ENCODE peak calls at places on chromosome 10, in five cellular contexts. U is heart right ventricle, V is retinal pigment epithelial cell, X is endodermal cell, M is lower lobe of right lung. C is an unnamed sample.
A peak's percentile ranks its signal among the peaks of the same experiment; 100 is the strongest.

GRCh38 chr10:131061221-131061620 is 250.3 kb downstream of the TCERG1L start:
- DNase-seq in M (no peak), X (no peak), U (no peak), V (no peak), C (no peak)

GRCh38 chr10:79038841-79039201 is 29.9 kb upstream of the ZMIZ1 start:
- DNase-seq in M (peak; percentile 21), V (no peak), U (no peak), X (peak; percentile 89), C (peak; percentile 79)

GRCh38 chr10:94288361-94289116 is 74.2 kb downstream of the NOC3L start:
- DNase-seq in U (no peak), X (peak; percentile 55), V (no peak), M (no peak), C (peak; percentile 31)

GRCh38 chr10:78010278-78010677 is 19.0 kb downstream of the POLR3A start:
- DNase-seq in V (no peak), M (no peak), X (no peak), U (no peak), C (no peak)

GRCh38 chr10:5071411-5072198 is 22.6 kb upstream of the AKR1C3 start:
- DNase-seq in X (peak; percentile 45), U (peak; percentile 91), V (peak; percentile 88), M (no peak), C (peak; percentile 33)

GRCh38 chr10:62728479-62728878 is 76.0 kb upstream of the ADO start:
- DNase-seq in U (no peak), X (no peak), M (peak; percentile 55), V (no peak), C (no peak)

GRCh38 chr10:4686644-4686996 is 139.4 kb upstream of the AKR1E2 start:
- DNase-seq in V (peak; percentile 75), M (no peak), X (no peak), U (no peak), C (no peak)

GRCh38 chr10:70477661-70478162 is 855 bp upstream of the PALD1 start:
- DNase-seq in V (no peak), M (no peak), X (peak; percentile 81), U (no peak), C (peak; percentile 66)

GRCh38 chr10:52486840-52487611 is 172.9 kb downstream of the DKK1 start:
- DNase-seq in X (no peak), V (peak; percentile 81), U (no peak), M (no peak), C (no peak)

DNA sequence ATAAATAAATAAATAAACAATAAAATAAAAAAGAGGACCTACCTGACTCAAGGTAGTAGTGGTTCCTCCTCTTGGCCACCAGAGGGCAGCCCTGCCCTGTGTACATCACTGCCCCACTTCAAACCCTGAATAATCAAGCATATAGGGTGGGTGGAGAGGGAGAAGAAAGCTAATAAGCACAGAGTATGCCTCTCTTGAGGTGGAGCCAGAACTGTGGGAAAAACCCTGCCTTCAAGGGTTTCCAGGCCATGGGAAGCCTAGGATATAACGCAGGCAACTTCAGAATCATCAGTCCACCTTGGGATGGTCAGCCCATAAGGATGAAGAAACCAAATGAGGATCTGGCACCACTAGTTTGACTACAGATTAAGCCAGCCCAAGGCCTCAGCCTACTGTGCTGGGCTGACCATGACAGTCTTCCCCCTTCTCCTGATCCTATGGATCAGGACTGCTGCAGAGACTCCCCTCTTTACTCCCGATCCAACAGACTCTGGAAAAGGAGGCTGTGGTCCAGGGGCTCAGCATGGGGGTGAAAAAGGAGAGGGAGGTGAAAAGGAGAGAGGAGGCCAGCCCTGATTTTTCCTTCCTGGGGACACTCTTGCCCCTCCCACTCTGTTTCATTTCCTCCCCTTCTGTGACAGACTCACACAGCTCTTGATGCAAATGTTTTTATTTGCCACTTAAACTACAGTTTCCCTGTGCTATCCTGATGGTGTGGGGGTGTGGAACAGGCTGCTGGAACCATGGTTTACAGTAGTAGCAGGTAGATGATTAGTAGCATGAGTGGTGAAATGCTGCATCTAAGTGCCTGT is 10.1 kb downstream of the AVPI1 start:
- DNase-seq in M (no peak), V (no peak), U (no peak), X (peak; percentile 72), C (peak; percentile 75)
- H3K4me3 ChIP-seq in M (no peak overlapping the region), V (no peak overlapping the region), U (no peak overlapping the region), X (no peak overlapping the region), C (no peak overlapping the region)

GRCh38 chr10:95716866-95717265 is 23.1 kb upstream of the TCTN3 start:
- DNase-seq in M (no peak), U (no peak), V (no peak), X (no peak), C (no peak)
- H3K4me3 ChIP-seq in M (no peak overlapping the region), U (no peak overlapping the region), V (no peak overlapping the region), X (no peak overlapping the region), C (no peak overlapping the region)

DNA sequence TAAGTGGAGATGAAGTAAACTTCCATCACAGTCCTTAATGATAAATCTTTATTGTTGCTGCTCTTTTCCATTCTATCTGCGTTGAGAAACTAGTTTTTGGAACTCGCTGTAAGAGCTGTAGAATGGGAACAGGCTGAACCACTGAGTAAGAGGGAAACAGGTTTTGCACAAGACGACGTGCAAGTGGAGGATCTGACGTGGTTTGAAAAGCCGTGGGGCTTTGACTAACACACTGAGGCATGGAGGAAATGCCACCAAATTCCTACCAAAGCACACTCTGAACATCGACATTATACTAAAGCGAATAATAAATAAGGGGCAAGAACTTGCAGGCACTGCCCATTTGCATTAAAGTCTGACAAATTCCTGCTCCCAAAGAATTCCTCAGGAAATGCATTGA is 160.6 kb downstream of the KLF6 start:
- DNase-seq in X (no peak), U (no peak), M (no peak), V (peak; percentile 22), C (peak; percentile 34)
- H3K4me3 ChIP-seq in X (no peak overlapping the region), U (no peak overlapping the region), M (no peak overlapping the region), V (no peak overlapping the region), C (no peak overlapping the region)

DNA sequence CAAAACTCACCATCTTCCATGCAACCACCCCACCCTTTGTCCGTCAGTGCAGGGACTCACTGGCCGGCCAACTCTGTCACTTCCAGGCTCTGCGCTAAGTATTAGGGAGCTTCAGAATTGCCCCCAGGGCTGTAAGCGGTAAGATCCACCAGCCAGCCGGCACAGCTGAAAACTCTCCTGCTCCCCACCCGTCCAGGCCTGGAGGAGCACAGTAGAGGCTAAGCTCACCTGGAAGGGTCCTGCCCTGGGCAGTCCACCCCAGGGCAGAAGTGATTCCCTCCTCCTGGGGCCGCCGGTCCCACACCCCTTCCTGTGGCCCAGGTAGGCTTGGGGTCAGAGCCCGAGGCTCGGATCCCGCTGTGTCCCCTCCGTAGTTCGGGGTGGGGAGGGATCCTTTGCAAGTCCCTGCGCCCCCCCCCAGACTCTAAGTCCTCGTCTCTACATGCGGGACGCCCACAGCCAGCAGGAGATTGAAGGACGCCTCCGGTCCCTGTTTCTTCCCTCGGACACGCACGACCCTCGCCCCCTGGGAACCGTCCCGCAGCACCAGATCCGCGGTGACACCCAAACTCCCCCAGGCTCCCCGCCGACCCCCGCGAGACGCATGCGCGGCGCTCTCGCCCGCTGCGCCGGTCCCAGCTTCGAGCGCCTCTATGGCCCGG is 138.9 kb downstream of the ARHGAP22 start:
- DNase-seq in M (no peak), X (peak; percentile 62), U (no peak), V (no peak), C (peak; percentile 52)
- H3K4me3 ChIP-seq in M (no peak overlapping the region), X (no peak overlapping the region), U (no peak overlapping the region), V (peak overlapping the region; percentile 17), C (peak overlapping the region; percentile 52)

DNA sequence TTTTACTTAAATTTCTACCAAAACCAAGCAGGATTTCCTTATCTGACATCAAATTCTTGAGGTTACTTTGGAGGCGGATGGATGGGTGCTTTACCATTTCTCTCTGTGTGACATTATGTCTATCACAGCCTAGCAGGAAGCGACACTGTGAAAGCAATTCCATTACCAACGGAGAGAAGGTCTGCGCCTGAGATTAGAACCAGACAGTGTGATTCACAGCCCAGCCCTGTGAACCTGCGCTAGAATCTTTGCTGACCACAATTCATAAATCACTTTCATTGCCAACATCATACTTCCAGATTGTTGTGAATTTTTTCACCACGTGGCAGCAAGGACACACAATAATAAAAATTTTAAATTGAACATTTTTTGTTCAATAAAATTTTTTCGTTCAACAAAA is 126.5 kb downstream of the CUBN start:
- DNase-seq in X (peak; percentile 29), V (no peak), M (no peak), U (no peak), C (no peak)
- H3K4me3 ChIP-seq in X (no peak overlapping the region), V (no peak overlapping the region), M (no peak overlapping the region), U (no peak overlapping the region), C (no peak overlapping the region)

C was measured in GM23338.